ENCODE peak calls at places on chromosomes 7 and 10, in eight cellular contexts. Y, V, N, K, I, D, U and F are unnamed samples.

GRCh38 chr7:130942211-130942964 is 208.4 kb upstream of the KLF14 start:
- DNase-seq in N (no peak), U (no peak), V (no peak), K (peak; percentile 31), I (peak; percentile 83), Y (peak; percentile 95), D (peak; percentile 41), F (peak; percentile 37)

GRCh38 chr7:155556725-155557124 is 10.4 kb upstream of the CNPY1 start:
- DNase-seq in Y (no peak), K (no peak), V (no peak), U (no peak), D (no peak), I (no peak), N (no peak), F (no peak)

GRCh38 chr7:31488562-31489203 is 25.2 kb upstream of the ITPRID1 start:
- DNase-seq in I (peak; percentile 5), D (peak; percentile 36), U (peak; percentile 85), N (peak; percentile 75), K (peak; percentile 29), V (peak; percentile 59), Y (peak; percentile 2), F (peak; percentile 53)

GRCh38 chr7:73645643-73646182 is 21.4 kb upstream of the MLXIPL start:
- DNase-seq in N (no peak), I (no peak), V (no peak), U (no peak), D (peak; percentile 31), K (no peak), Y (no peak), F (no peak)

GRCh38 chr7:26151953-26152781 is at the start of gene NFE2L3:
- DNase-seq in N (peak; percentile 91), I (peak; percentile 52), K (peak; percentile 77), U (peak; percentile 73), D (peak; percentile 80), V (peak; percentile 92), Y (peak; percentile 77), F (peak; percentile 26)

GRCh38 chr10:15703167-15703880 is 16.4 kb downstream of the ITGA8 start:
- DNase-seq in K (peak; percentile 49), U (no peak), D (no peak), N (no peak), Y (peak; percentile 51), V (no peak), I (peak; percentile 14), F (peak; percentile 47)

GRCh38 chr7:70707823-70708243 is 424.1 kb upstream of the GALNT17 start:
- DNase-seq in Y (peak; percentile 25), V (no peak), I (peak; percentile 12), K (no peak), D (no peak), N (no peak), U (no peak), F (no peak)

GRCh38 chr7:1459930-1460756 is 873 bp upstream of the MICALL2 start:
- DNase-seq in V (peak; percentile 37), I (no peak), K (peak; percentile 15), U (no peak), Y (peak; percentile 59), N (no peak), D (no peak), F (peak; percentile 16)

GRCh38 chr7:27277628-27278027 is 35.0 kb downstream of the EVX1 start:
- DNase-seq in I (peak; percentile 23), Y (peak; percentile 24), K (no peak), U (no peak), N (no peak), V (peak; percentile 53), D (no peak), F (no peak)

GRCh38 chr7:30921540-30921930 is 9.9 kb downstream of the AQP1 start:
- DNase-seq in I (no peak), D (no peak), Y (no peak), V (no peak), U (peak; percentile 5), N (peak; percentile 44), K (no peak), F (no peak)

GRCh38 chr7:2722591-2722990 is 34.6 kb downstream of the AMZ1 start:
- DNase-seq in D (no peak), U (no peak), K (no peak), Y (no peak), I (no peak), N (peak; percentile 19), V (no peak), F (no peak)

GRCh38 chr10:127153166-127153565 is 43.2 kb downstream of the INSYN2A start:
- DNase-seq in D (no peak), K (no peak), V (no peak), N (no peak), I (no peak), U (no peak), Y (peak; percentile 38), F (no peak)

GRCh38 chr10:128465697-128466096 is 339.5 kb upstream of the MKI67 start:
- DNase-seq in U (no peak), I (no peak), N (no peak), D (no peak), Y (no peak), V (no peak), K (no peak), F (no peak)

GRCh38 chr10:11853468-11853867 is 30.3 kb downstream of the PROSER2 start:
- DNase-seq in K (no peak), D (no peak), V (no peak), Y (no peak), I (no peak), U (peak; percentile 32), N (peak; percentile 33), F (no peak)
- TF ChIP-seq CTCF in K (peak; percentile 6), D (no peak), V (peak; percentile 27), Y (peak; percentile 24), I (peak; percentile 17), U (peak; percentile 54), N (peak; percentile 12), F (peak; percentile 8)

GRCh38 chr10:31602541-31603244 is 283.7 kb downstream of the ZEB1 start:
- DNase-seq in V (no peak), I (peak; percentile 87), Y (peak; percentile 75), D (no peak), U (peak; percentile 61), K (peak; percentile 39), N (peak; percentile 73), F (peak; percentile 87)
- TF ChIP-seq CTCF in V (no peak), I (no peak), Y (no peak), D (no peak), U (no peak), K (no peak), N (no peak), F (no peak)

GRCh38 chr10:34824870-34825269 is 9.8 kb upstream of the PARD3 start:
- DNase-seq in N (no peak), Y (no peak), V (no peak), D (no peak), I (no peak), U (peak; percentile 38), K (no peak), F (no peak)
- TF ChIP-seq CTCF in N (peak; percentile 11), Y (peak; percentile 37), V (no peak), D (no peak), I (peak; percentile 27), U (no peak), K (peak; percentile 19), F (peak; percentile 6)

DNA sequence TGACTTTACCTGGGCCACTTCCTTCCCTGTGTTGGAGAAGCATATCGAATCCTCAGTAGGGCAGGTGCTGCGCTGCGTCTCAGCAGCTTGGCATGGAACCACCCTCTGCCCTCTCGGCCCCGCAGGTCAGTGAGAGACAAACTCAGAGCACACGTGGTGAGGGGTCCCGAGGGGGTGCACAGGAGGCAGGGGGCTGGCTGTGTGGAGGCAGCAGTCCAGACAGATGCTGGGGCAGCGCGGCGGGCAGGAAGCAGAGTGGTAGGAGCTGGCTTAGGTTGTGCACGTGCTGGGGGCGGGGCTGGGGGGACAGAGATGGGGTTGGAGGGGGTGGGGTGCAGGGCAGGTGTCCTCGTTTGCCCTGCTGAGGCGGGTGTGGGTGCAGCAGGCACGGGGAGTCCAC is 33.1 kb downstream of the NUB1 start:
- DNase-seq in D (no peak), U (no peak), K (no peak), N (no peak), Y (no peak), I (no peak), V (no peak), F (no peak)
- TF ChIP-seq CTCF in D (no peak), U (no peak), K (no peak), N (no peak), Y (no peak), I (no peak), V (no peak), F (no peak)

GRCh38 chr7:44148961-44149550 is 7.9 kb upstream of the MYL7 start:
- DNase-seq in K (no peak), Y (no peak), I (no peak), N (no peak), D (no peak), U (no peak), V (no peak), F (no peak)

GRCh38 chr7:44150466-44150832 is 9.3 kb upstream of the MYL7 start:
- DNase-seq in I (no peak), D (no peak), V (peak; percentile 80), K (no peak), Y (peak; percentile 9), U (no peak), N (no peak), F (no peak)

GRCh38 chr7:44150966-44151678 is 10.0 kb upstream of the MYL7 start:
- DNase-seq in U (peak; percentile 3), D (no peak), Y (no peak), V (no peak), N (no peak), K (no peak), I (no peak), F (no peak)

GRCh38 chr7:44151679-44152355 is 10.7 kb upstream of the MYL7 start:
- DNase-seq in Y (no peak), K (no peak), D (no peak), V (no peak), I (no peak), U (peak; percentile 8), N (no peak), F (no peak)

DNA sequence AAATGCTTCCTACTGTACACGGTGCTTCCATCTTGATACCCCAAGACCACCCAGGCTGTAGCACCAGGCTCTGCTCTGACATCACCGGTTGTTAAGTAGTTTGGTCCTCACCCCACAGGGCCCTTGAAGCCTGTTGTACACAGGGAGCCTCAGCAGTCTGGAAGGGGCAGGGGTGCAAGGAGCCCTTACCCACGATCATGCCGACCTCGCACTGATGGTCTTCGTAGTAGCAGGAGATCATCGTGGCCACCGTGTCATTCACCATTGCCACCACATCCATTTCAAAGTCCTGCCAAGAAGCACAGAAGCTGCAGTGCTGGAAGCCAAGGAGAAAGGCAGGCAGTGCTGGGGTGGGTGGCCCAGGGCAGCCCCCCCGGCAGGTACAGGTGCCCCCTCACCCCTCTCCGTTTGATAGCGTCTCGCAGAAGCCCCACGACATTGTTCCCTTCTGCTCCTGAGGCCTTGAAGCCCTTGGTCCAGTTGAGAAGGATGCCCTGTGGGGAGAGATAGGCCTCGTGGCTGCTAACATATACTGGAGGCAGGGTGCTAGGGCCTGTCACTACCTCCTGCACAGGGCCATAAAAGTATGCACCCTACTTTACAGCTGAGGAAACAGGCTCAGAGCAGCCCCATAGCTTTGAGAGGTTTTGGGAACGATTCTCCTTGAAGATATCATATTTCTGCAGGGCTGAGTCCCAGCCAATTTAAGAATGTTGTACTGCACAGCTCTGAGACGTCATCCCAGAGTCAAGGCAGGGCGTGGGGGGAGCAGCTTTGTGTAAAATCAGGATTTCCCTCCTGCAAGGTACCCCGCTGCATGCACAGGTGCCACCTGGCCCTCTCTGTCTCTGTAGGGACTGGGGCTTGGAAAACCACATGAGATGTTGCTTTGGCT is 8.7 kb upstream of the MYL7 start:
- DNase-seq in U (no peak), K (no peak), D (no peak), Y (peak; percentile 35), I (no peak), N (no peak), V (no peak), F (peak; percentile 49)
- TF ChIP-seq CTCF in U (no peak), K (no peak), D (no peak), Y (no peak), I (no peak), N (no peak), V (no peak), F (no peak)